ENCODE peak calls at places on chromosome 1, in ten cellular contexts. L is foreskin fibroblast; E is T follicular helper cell; Y is hepatocyte; C is colonic mucosa; R is occipital lobe; N is 8988T; T is T-helper 1 cell; O is neural progenitor cell; D is activated T-helper 9 cell treated with anti-CD3 and anti-CD28 coated beads, Interleukin-2, amount 50 U/mL, for 16 hours. K is an unnamed sample.

GRCh38 chr1:100927276-100927675 is 31.4 kb downstream of the SLC30A7 start:
- DNase-seq in T (peak), E (peak), Y (no peak), R (no peak), D (no peak), O (no peak), N (no peak), L (no peak), C (no peak), K (no peak)

GRCh38 chr1:12434686-12435085 is 183.3 kb downstream of the DHRS3 start:
- DNase-seq in T (no peak), D (no peak), N (no peak), Y (no peak), E (no peak), C (no peak), O (no peak), L (no peak), R (no peak), K (no peak)

GRCh38 chr1:227654858-227655752 is 80.0 kb downstream of the JMJD4 start:
- DNase-seq in E (no peak), T (no peak), R (no peak), O (no peak), Y (no peak), L (no peak), N (no peak), C (no peak), D (no peak), K (no peak)

GRCh38 chr1:51926171-51926812 is 47.8 kb upstream of the NRDC start:
- DNase-seq in L (peak), N (no peak), E (no peak), Y (no peak), O (peak), C (no peak), D (no peak), R (no peak), T (no peak), K (peak)

GRCh38 chr1:228691926-228692325 is 43.4 kb upstream of the RHOU start:
- DNase-seq in L (peak), D (no peak), R (no peak), C (peak), Y (peak), T (no peak), E (no peak), O (peak), N (no peak), K (peak)

GRCh38 chr1:151511636-151512215 is 539 bp downstream of the CGN start:
- DNase-seq in Y (peak), L (no peak), C (peak), E (peak), T (no peak), R (peak), D (peak), N (no peak), O (peak), K (no peak)

GRCh38 chr1:89598450-89599331 is 34.2 kb upstream of the LRRC8C start:
- DNase-seq in E (no peak), D (no peak), O (peak), Y (peak), N (no peak), L (no peak), T (no peak), R (no peak), C (no peak), K (peak)

GRCh38 chr1:225347123-225347683 is 80.6 kb downstream of the LBR start:
- DNase-seq in D (no peak), N (no peak), E (no peak), L (no peak), T (no peak), R (no peak), O (no peak), Y (no peak), C (no peak), K (no peak)

GRCh38 chr1:87149166-87150065 is 179.3 kb upstream of the LMO4 start:
- DNase-seq in N (no peak), E (no peak), L (peak), Y (no peak), D (no peak), R (no peak), C (no peak), T (no peak), O (no peak), K (peak)

GRCh38 chr1:89842547-89843278 is 21.9 kb downstream of the LRRC8D start:
- DNase-seq in T (no peak), L (peak), R (no peak), C (no peak), N (no peak), D (no peak), Y (peak), O (no peak), E (no peak), K (peak)

GRCh38 chr1:33088119-33088906 is 7.4 kb downstream of the AZIN2 start:
- DNase-seq in T (no peak), D (no peak), N (no peak), O (no peak), C (no peak), Y (no peak), E (no peak), L (no peak), R (no peak), K (peak)

GRCh38 chr1:173330149-173330951 is 123.2 kb upstream of the TNFSF4 start:
- DNase-seq in R (no peak), C (no peak), T (no peak), L (peak), O (no peak), E (no peak), D (no peak), N (no peak), Y (no peak), K (peak)

GRCh38 chr1:246724725-246725095 is 501 bp downstream of the SCCPDH start:
- DNase-seq in R (no peak), D (no peak), N (peak), L (peak), O (peak), C (peak), Y (peak), E (no peak), T (no peak), K (peak)

GRCh38 chr1:52424238-52424637 is 19.8 kb downstream of the PRPF38A start:
- DNase-seq in N (no peak), D (no peak), O (no peak), L (no peak), Y (no peak), R (no peak), E (peak), T (peak), C (no peak), K (no peak)

GRCh38 chr1:247209306-247209900 is 37.6 kb upstream of the ZNF124 start:
- DNase-seq in L (no peak), E (no peak), D (no peak), T (no peak), C (no peak), O (no peak), N (no peak), R (no peak), Y (no peak), K (peak)

GRCh38 chr1:52323731-52324130 is 42.3 kb downstream of the CC2D1B start:
- DNase-seq in Y (no peak), L (no peak), E (no peak), N (no peak), R (no peak), D (no peak), O (no peak), C (no peak), T (no peak), K (no peak)

GRCh38 chr1:175857756-175858155 is 114.4 kb upstream of the TNR start:
- DNase-seq in N (no peak), O (peak), C (no peak), T (no peak), R (no peak), L (no peak), Y (no peak), D (no peak), E (no peak), K (no peak)

GRCh38 chr1:112541299-112541698 is 32.5 kb downstream of the WNT2B start:
- DNase-seq in L (no peak), O (no peak), D (no peak), Y (no peak), E (no peak), T (no peak), C (no peak), R (no peak), N (no peak), K (no peak)

GRCh38 chr1:203327684-203328457 is 22.6 kb downstream of the BTG2 start:
- DNase-seq in O (peak), E (peak), R (peak), L (peak), T (peak), N (peak), D (peak), Y (peak), C (no peak), K (peak)

GRCh38 chr1:8077120-8077573 is 51.0 kb upstream of the ERRFI1 start:
- DNase-seq in C (peak), N (no peak), Y (peak), R (no peak), L (peak), D (no peak), O (peak), E (no peak), T (no peak), K (peak)

K was measured in choroid plexus epithelial cell.